ENCODE peak calls at places on chromosome 2, in six cellular contexts. L is Peyer's patch, Q is HepG2, R is HFF-Myc, T is GM12865, J is lower lobe of right lung. X is an unnamed sample.

GRCh38 chr2:26727641-26728561 is 35.4 kb downstream of the KCNK3 start:
- DNase-seq in R (no peak), Q (no peak), J (no peak), T (no peak), L (no peak), X (no peak)

GRCh38 chr2:189149981-189150380 is 29.6 kb downstream of the COL5A2 start:
- DNase-seq in J (no peak), L (no peak), Q (no peak), R (no peak), T (no peak), X (peak)

GRCh38 chr2:227612546-227613271 is 1.9 kb downstream of the SCYGR3 start:
- DNase-seq in R (no peak), L (no peak), Q (no peak), T (no peak), J (no peak), X (no peak)

GRCh38 chr2:62292190-62292589 is 96.3 kb downstream of the B3GNT2 start:
- DNase-seq in J (no peak), R (no peak), L (no peak), T (peak), Q (peak), X (peak)

GRCh38 chr2:32931945-32932709 is 14.6 kb upstream of the LTBP1 start:
- DNase-seq in T (no peak), J (no peak), R (no peak), Q (no peak), L (no peak), X (no peak)

GRCh38 chr2:232875256-232876070 is 5.4 kb downstream of the SNORC start:
- DNase-seq in Q (no peak), J (no peak), R (no peak), T (no peak), L (no peak), X (no peak)

GRCh38 chr2:232981767-232982360 is 31.2 kb downstream of the NGEF start:
- DNase-seq in R (no peak), T (no peak), Q (peak), L (peak), J (no peak), X (no peak)

GRCh38 chr2:110858135-110858737 is 125.9 kb downstream of the ACOXL start:
- DNase-seq in R (no peak), L (no peak), J (no peak), T (peak), Q (no peak), X (no peak)

GRCh38 chr2:109285244-109285651 is 156.2 kb downstream of the SH3RF3 start:
- DNase-seq in T (no peak), Q (no peak), R (no peak), J (no peak), L (no peak), X (peak)

GRCh38 chr2:233535276-233535675 is 31.3 kb downstream of the USP40 start:
- DNase-seq in Q (no peak), T (no peak), J (no peak), L (no peak), R (no peak), X (no peak)

GRCh38 chr2:145329976-145330375 is 810.1 kb upstream of the ZEB2 start:
- DNase-seq in L (no peak), Q (no peak), R (no peak), J (no peak), T (no peak), X (no peak)

GRCh38 chr2:21250693-21251092 is 126.9 kb downstream of the TDRD15 start:
- DNase-seq in Q (no peak), L (no peak), J (no peak), T (no peak), R (no peak), X (no peak)

GRCh38 chr2:75320893-75321292 is 121.6 kb upstream of the TACR1 start:
- DNase-seq in L (no peak), R (no peak), T (no peak), Q (no peak), J (no peak), X (no peak)

GRCh38 chr2:231427116-231427515 is 31.6 kb downstream of the B3GNT7 start:
- DNase-seq in R (no peak), J (no peak), Q (no peak), L (no peak), T (peak), X (no peak)

GRCh38 chr2:157820202-157820601 is 55.9 kb downstream of the ACVR1 start:
- DNase-seq in Q (no peak), R (no peak), L (no peak), T (no peak), J (no peak), X (no peak)

GRCh38 chr2:171996021-171996420 is 3.7 kb upstream of the METAP1D start:
- DNase-seq in T (no peak), Q (no peak), L (no peak), R (no peak), J (no peak), X (no peak)

GRCh38 chr2:212723226-212723625 is 184.6 kb upstream of the ERBB4 start:
- DNase-seq in T (peak), R (no peak), J (no peak), Q (no peak), L (no peak), X (peak)

GRCh38 chr2:23402205-23402740 is 17.3 kb downstream of the KLHL29 start:
- DNase-seq in L (no peak), T (no peak), Q (no peak), J (no peak), R (no peak), X (no peak)

GRCh38 chr2:6203297-6203959 is 511.2 kb downstream of the SOX11 start:
- DNase-seq in Q (no peak), T (no peak), R (no peak), L (no peak), J (no peak), X (no peak)

GRCh38 chr2:68791914-68792313 is 57.3 kb downstream of the ARHGAP25 start:
- DNase-seq in R (no peak), Q (no peak), T (no peak), L (no peak), J (no peak), X (no peak)

GRCh38 chr2:144686518-144687215 is 166.7 kb upstream of the ZEB2 start:
- DNase-seq in J (no peak), Q (no peak), R (no peak), L (no peak), T (no peak), X (no peak)

GRCh38 chr2:38856165-38856564 is 19.6 kb downstream of the DHX57 start:
- DNase-seq in Q (no peak), J (no peak), R (no peak), L (no peak), T (no peak), X (no peak)

GRCh38 chr2:226410212-226410611 is 389.4 kb downstream of the IRS1 start:
- DNase-seq in L (no peak), J (no peak), T (no peak), Q (no peak), R (no peak), X (no peak)

GRCh38 chr2:38467768-38468463 is 90.8 kb upstream of the ATL2 start:
- DNase-seq in J (no peak), L (no peak), R (no peak), T (no peak), Q (no peak), X (no peak)

GRCh38 chr2:215361876-215362561 is 50.2 kb downstream of the ATIC start:
- DNase-seq in T (no peak), L (no peak), R (no peak), Q (no peak), J (no peak), X (peak)

GRCh38 chr2:27723372-27724144 is 48.0 kb upstream of the MRPL33 start:
- DNase-seq in T (peak), J (peak), R (no peak), Q (peak), L (peak), X (peak)

GRCh38 chr2:189601043-189601442 is 20.5 kb upstream of the SLC40A1 start:
- DNase-seq in J (no peak), T (no peak), L (no peak), Q (no peak), R (peak), X (no peak)

GRCh38 chr2:31660812-31661335 is 80.1 kb upstream of the SRD5A2 start:
- DNase-seq in L (no peak), R (no peak), T (no peak), Q (no peak), J (no peak), X (no peak)

GRCh38 chr2:82789886-82790276 is 1669.2 kb downstream of the SUCLG1 start:
- DNase-seq in J (no peak), T (no peak), R (no peak), L (no peak), Q (no peak), X (no peak)

GRCh38 chr2:156672569-156673270 is 236.5 kb downstream of the GPD2 start:
- DNase-seq in J (no peak), Q (no peak), L (no peak), R (no peak), T (no peak), X (no peak)

GRCh38 chr2:159228006-159228655 is 58.4 kb downstream of the WDSUB1 start:
- DNase-seq in L (no peak), Q (no peak), R (peak), T (no peak), J (no peak), X (peak)

GRCh38 chr2:233147136-233147828 is 87.1 kb downstream of the INPP5D start:
- DNase-seq in L (no peak), Q (no peak), J (no peak), R (no peak), T (no peak), X (no peak)

GRCh38 chr2:157874997-157875719 is 972 bp downstream of the ACVR1 start:
- DNase-seq in Q (no peak), L (no peak), J (peak), R (peak), T (no peak), X (peak)

GRCh38 chr2:153222231-153223165 is 256.1 kb downstream of the RPRM start:
- DNase-seq in L (no peak), T (no peak), J (no peak), Q (no peak), R (no peak), X (no peak)

GRCh38 chr2:152098033-152098797 is 629 bp downstream of the CACNB4 start:
- DNase-seq in Q (no peak), R (no peak), T (peak), J (peak), L (peak), X (no peak)

GRCh38 chr2:156333274-156333950 is 891 bp upstream of the NR4A2 start:
- DNase-seq in T (peak), J (peak), Q (no peak), L (no peak), R (no peak), X (peak)

GRCh38 chr2:191296083-191297006 is 51.1 kb downstream of the MYO1B start:
- DNase-seq in Q (no peak), J (no peak), T (no peak), L (no peak), R (no peak), X (no peak)

GRCh38 chr2:46644690-46645385 is 165.5 kb downstream of the TMEM247 start:
- DNase-seq in L (no peak), T (no peak), J (no peak), Q (no peak), R (no peak), X (no peak)
- H3K4me3 ChIP-seq in L (no peak), T (no peak), J (no peak), Q (no peak), R (no peak), X (no peak)

GRCh38 chr2:170885130-170885791 is 43.8 kb upstream of the GORASP2 start:
- DNase-seq in T (no peak), Q (no peak), L (no peak), J (no peak), R (no peak), X (no peak)
- TF ChIP-seq CTCF in T (no peak), Q (no peak), L (no peak), J (no peak), R (no peak), X (no peak)

DNA sequence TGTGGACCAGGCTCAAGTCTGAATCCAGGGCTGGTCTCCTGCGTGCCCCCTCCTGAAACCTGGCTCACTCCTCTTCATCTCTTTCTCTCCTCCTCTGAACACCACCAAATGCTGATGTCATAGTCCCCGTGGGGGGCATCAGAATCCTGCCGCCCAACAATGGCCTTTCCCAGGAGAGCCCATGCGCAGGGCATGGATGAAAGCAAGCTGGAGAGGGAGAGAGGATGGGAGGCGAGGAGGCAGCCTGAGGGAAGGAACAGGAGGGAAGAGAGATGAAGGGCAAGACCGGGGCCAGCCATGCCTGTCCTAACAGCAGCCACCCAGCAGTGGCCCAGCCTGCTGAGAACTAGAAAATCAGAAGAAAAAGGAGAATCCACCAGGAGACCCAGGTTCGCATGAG is 22.3 kb upstream of the LPIN1 start:
- DNase-seq in J (no peak), L (no peak), T (no peak), Q (no peak), R (no peak), X (no peak)
- H3K4me3 ChIP-seq in J (no peak), L (no peak), T (no peak), Q (no peak), R (no peak), X (no peak)

DNA sequence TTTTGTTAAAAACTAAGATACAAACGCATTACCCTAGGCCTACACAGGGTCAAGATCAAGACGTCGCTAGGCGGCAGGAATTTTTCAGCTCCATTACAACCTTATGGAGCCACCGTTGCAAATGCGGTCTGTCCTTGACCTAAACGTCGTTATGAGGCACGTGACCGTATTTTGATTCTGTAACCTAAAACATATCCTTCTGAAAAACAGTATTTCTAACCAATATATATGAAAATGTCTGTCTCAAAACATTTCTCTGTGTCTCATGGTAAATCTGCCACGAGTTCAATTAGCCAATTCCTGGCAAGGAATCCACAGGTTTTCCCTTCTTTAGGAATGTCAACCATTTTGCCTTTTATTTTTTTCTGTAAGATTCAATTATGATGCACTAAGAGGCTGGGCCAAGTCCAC is 1.7 kb downstream of the RTN4 start:
- DNase-seq in Q (peak), L (no peak), T (peak), R (no peak), J (no peak), X (no peak)
- TF ChIP-seq CTCF in Q (no peak), L (no peak), T (no peak), R (no peak), J (no peak), X (peak)

DNA sequence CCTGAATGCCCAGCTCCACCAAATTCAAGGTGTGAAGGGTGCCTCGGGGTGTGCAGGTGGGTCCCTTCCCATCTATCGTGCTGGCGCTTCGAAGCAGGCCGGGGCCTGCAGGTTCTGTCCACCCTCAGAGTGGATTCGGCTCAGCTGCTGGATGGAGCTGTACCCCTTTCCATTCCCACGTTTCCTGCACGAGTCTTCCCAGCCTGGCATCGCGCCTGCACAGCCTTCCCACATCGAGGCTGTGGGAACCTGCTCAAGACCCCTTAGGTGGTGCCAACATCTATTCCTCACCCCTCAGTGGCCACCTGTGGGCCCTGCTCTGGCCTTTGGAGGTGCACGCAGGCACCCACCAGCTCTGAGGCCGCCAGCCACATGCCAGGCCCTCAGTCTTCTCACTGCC is 65.7 kb downstream of the PDCL3 start:
- DNase-seq in T (no peak), R (no peak), Q (no peak), L (no peak), J (no peak), X (no peak)
- H3K4me3 ChIP-seq in T (no peak), R (no peak), Q (no peak), L (no peak), J (no peak), X (no peak)

GRCh38 chr2:1656961-1657841 is 87.1 kb downstream of the PXDN start:
- DNase-seq in L (peak), J (no peak), Q (no peak), R (no peak), T (no peak), X (no peak)
- TF ChIP-seq CTCF in L (no peak), J (no peak), Q (no peak), R (no peak), T (no peak), X (no peak)

DNA sequence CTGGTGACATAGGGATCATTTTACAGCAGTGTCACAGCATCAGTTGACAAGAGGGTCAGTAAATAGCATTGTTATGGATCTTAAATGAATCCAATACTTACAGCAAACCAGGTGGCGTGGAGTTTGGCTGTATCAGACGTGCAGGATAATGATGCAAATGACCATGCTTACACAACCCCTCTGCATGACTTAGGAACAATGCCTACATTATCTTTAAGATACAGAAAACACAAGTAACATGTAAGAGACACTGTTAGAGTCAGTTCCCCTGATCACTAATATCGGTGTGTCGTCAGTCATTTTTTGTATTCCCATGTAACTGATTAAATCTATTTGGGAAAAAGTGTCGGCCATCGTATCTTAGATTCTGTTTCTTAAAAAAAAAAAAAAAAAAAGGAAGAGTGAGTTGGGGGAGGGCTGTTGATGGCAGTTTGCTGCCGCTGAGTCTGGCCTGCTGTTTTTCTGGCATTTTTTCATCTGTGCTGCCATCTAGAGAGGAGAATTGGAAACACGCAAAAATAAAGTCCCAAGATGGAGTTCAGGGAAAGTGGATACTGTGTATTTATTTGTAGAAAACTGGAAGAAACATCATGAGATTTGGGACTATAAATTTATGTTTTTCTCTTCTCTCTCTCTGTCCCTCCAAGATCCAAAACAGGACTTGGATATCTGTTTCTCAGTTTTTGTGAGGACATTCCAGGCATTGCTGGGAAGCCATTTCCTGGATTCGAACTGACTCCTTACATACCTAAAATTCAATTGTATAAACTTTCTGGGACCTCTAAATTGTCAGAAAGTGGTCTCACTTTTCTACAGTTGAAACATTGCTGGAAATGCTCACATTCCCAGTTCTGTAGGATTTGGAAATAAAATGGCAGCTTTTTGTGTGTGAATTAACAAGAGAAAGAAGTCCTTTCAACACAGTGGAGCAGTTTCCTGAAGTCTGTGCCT is 60.3 kb upstream of the AGPS start:
- DNase-seq in R (peak), L (no peak), T (peak), Q (peak), J (no peak), X (peak)
- H3K4me3 ChIP-seq in R (no peak), L (no peak), T (no peak), Q (no peak), J (peak), X (no peak)

GRCh38 chr2:121128741-121129659 is 156.0 kb downstream of the TFCP2L1 start:
- DNase-seq in T (peak), Q (peak), L (peak), R (peak), J (peak), X (peak)
- TF ChIP-seq CTCF in T (peak), Q (peak), L (no peak), R (peak), J (peak), X (peak)

GRCh38 chr2:47564129-47564528 is 161.2 kb downstream of the MSH2 start:
- DNase-seq in T (no peak), Q (no peak), J (no peak), L (no peak), R (no peak), X (no peak)

GRCh38 chr2:47569658-47570398 is 166.9 kb downstream of the MSH2 start:
- DNase-seq in T (peak), R (no peak), L (no peak), J (no peak), Q (no peak), X (no peak)

GRCh38 chr2:47566207-47566858 is 163.4 kb downstream of the MSH2 start:
- DNase-seq in J (no peak), R (no peak), L (no peak), T (no peak), Q (no peak), X (no peak)

GRCh38 chr2:47572136-47572535 is 169.2 kb downstream of the MSH2 start:
- DNase-seq in L (no peak), J (no peak), Q (no peak), T (no peak), R (no peak), X (no peak)

GRCh38 chr2:47568164-47568861 is 165.4 kb downstream of the MSH2 start:
- DNase-seq in T (no peak), R (no peak), Q (no peak), L (no peak), J (no peak), X (no peak)
- H3K4me3 ChIP-seq in T (no peak), R (no peak), Q (no peak), L (no peak), J (no peak), X (no peak)